ENCODE peak calls at places on chromosomes 5 and 9, in five cellular contexts. G is H54, Z is RPMI7951, Q is COR-L47, H is NCI-H1436. W is an unnamed sample.

GRCh38 chr5:34717426-34718327 is 61.5 kb downstream of the RAI14 start:
- DNase-seq in G (peak), Z (peak), Q (no peak), H (no peak), W (no peak)

GRCh38 chr5:54610197-54610898 is 92.8 kb downstream of the SNX18 start:
- DNase-seq in G (no peak), Z (peak), Q (no peak), H (no peak), W (no peak)

GRCh38 chr5:31186672-31187267 is 6.7 kb upstream of the CDH6 start:
- DNase-seq in G (no peak), Z (peak), Q (peak), H (no peak), W (no peak)

GRCh38 chr5:68343421-68343826 is 127.9 kb downstream of the PIK3R1 start:
- DNase-seq in G (peak), Z (peak), Q (no peak), H (no peak), W (no peak)

GRCh38 chr9:14027114-14027812 is 286.7 kb downstream of the NFIB start:
- DNase-seq in G (no peak), Z (no peak), Q (peak), H (no peak), W (peak)

GRCh38 chr9:78630966-78631365 is 334.0 kb downstream of the PSAT1 start:
- DNase-seq in G (no peak), Z (no peak), Q (no peak), H (no peak), W (no peak)

GRCh38 chr5:96627792-96628191 is 34.4 kb upstream of the CAST start:
- DNase-seq in G (no peak), Z (no peak), Q (no peak), H (no peak), W (no peak)

GRCh38 chr9:129539446-129539845 is 81.5 kb downstream of the C9orf50 start:
- DNase-seq in G (no peak), Z (no peak), Q (no peak), H (no peak), W (no peak)

GRCh38 chr5:67971223-67971830 is 244.2 kb upstream of the PIK3R1 start:
- DNase-seq in G (no peak), Z (peak), Q (no peak), H (no peak), W (no peak)

GRCh38 chr9:104142799-104143553 is 48.9 kb downstream of the SMC2 start:
- DNase-seq in G (no peak), Z (no peak), Q (no peak), H (no peak), W (no peak)

GRCh38 chr5:31144364-31144763 is 49.1 kb upstream of the CDH6 start:
- DNase-seq in G (no peak), Z (no peak), Q (no peak), H (no peak), W (no peak)

GRCh38 chr9:134028575-134029247 is 3.4 kb downstream of the BRD3OS start:
- DNase-seq in G (no peak), Z (no peak), Q (no peak), H (no peak), W (no peak)

GRCh38 chr5:148623101-148623500 is 31.2 kb downstream of the HTR4 start:
- DNase-seq in G (no peak), Z (no peak), Q (no peak), H (no peak), W (no peak)

GRCh38 chr9:88989961-88990570 is 1.2 kb upstream of the S1PR3 start:
- DNase-seq in G (no peak), Z (no peak), Q (no peak), H (no peak), W (no peak)

GRCh38 chr9:36818242-36818938 is 215.7 kb downstream of the PAX5 start:
- DNase-seq in G (no peak), Z (no peak), Q (no peak), H (peak), W (no peak)

GRCh38 chr9:126869368-126869767 is 8.9 kb downstream of the ZBTB34 start:
- DNase-seq in G (no peak), Z (no peak), Q (no peak), H (no peak), W (no peak)

GRCh38 chr9:126494746-126495145 is 119.0 kb upstream of the LMX1B start:
- DNase-seq in G (no peak), Z (no peak), Q (no peak), H (no peak), W (no peak)

GRCh38 chr5:103111458-103111857 is 8.5 kb downstream of the GIN1 start:
- DNase-seq in G (no peak), Z (no peak), Q (no peak), H (no peak), W (no peak)

GRCh38 chr9:137878146-137878941 is 762 bp downstream of the CACNA1B start:
- DNase-seq in G (no peak), Z (no peak), Q (no peak), H (peak), W (no peak)

GRCh38 chr9:80775515-80775914 is 913.8 kb downstream of the TLE1 start:
- DNase-seq in G (no peak), Z (no peak), Q (no peak), H (no peak), W (no peak)

GRCh38 chr5:74490814-74491213 is 149.7 kb downstream of the ENC1 start:
- DNase-seq in G (no peak), Z (no peak), Q (no peak), H (no peak), W (no peak)

GRCh38 chr9:121729769-121730168 is 78.3 kb downstream of the DAB2IP start:
- DNase-seq in G (no peak), Z (no peak), Q (no peak), H (no peak), W (no peak)

GRCh38 chr9:19313573-19313972 is 66.5 kb downstream of the RPS6 start:
- DNase-seq in G (no peak), Z (no peak), Q (no peak), H (no peak), W (no peak)

GRCh38 chr5:103410174-103410573 is 151.6 kb downstream of the MACIR start:
- DNase-seq in G (no peak), Z (no peak), Q (no peak), H (no peak), W (no peak)

GRCh38 chr5:137328418-137328937 is 170.6 kb downstream of the SPOCK1 start:
- DNase-seq in G (no peak), Z (no peak), Q (no peak), H (no peak), W (no peak)

GRCh38 chr5:88827997-88828396 is 55.0 kb downstream of the MEF2C start:
- DNase-seq in G (no peak), Z (peak), Q (no peak), H (no peak), W (no peak)

GRCh38 chr5:65799857-65800256 is 77.9 kb downstream of the NLN start:
- DNase-seq in G (no peak), Z (no peak), Q (no peak), H (no peak), W (no peak)

W was measured in DMS79.